ENCODE peak calls at places on chromosome 5, in ten cellular contexts. T, M, X, U, N, D, J, Z, Q and A are unnamed samples.

GRCh38 chr5:169944115-169944514 is 36.2 kb downstream of the INSYN2B start:
- DNase-seq in U (no peak), X (no peak), Q (peak; percentile 53), D (no peak), J (no peak), T (no peak), M (no peak), Z (no peak), N (no peak), A (no peak)

GRCh38 chr5:174505621-174506020 is 218.8 kb upstream of the MSX2 start:
- DNase-seq in U (no peak), Z (no peak), Q (no peak), M (no peak), J (peak; percentile 60), T (no peak), N (no peak), D (no peak), X (no peak), A (no peak)

GRCh38 chr5:34045996-34046395 is 3.0 kb upstream of the C1QTNF3 start:
- DNase-seq in D (peak; percentile 38), M (no peak), N (no peak), X (no peak), Q (no peak), Z (no peak), J (peak; percentile 82), T (no peak), U (no peak), A (no peak)

GRCh38 chr5:123371575-123372179 is 51.5 kb downstream of the CEP120 start:
- DNase-seq in M (peak; percentile 78), D (peak; percentile 22), U (peak; percentile 87), J (peak; percentile 7), X (peak; percentile 37), N (peak; percentile 71), Q (no peak), Z (peak; percentile 56), T (no peak), A (peak; percentile 65)

GRCh38 chr5:131167615-131168014 is 2.6 kb upstream of the HINT1 start:
- DNase-seq in Q (no peak), T (no peak), U (no peak), Z (no peak), J (no peak), D (no peak), N (no peak), X (no peak), M (no peak), A (no peak)

GRCh38 chr5:15475365-15475764 is 24.6 kb upstream of the FBXL7 start:
- DNase-seq in M (no peak), U (no peak), X (no peak), Z (no peak), Q (no peak), J (no peak), D (no peak), T (no peak), N (no peak), A (no peak)

GRCh38 chr5:146903789-146904188 is 25.2 kb upstream of the PPP2R2B start:
- DNase-seq in J (no peak), U (no peak), N (no peak), Q (no peak), T (no peak), M (no peak), Z (no peak), X (no peak), D (no peak), A (no peak)

GRCh38 chr5:53303105-53303504 is 177.3 kb upstream of the FST start:
- DNase-seq in X (no peak), D (no peak), M (no peak), T (no peak), U (no peak), Z (no peak), N (no peak), J (peak; percentile 88), Q (no peak), A (no peak)

GRCh38 chr5:145752534-145752933 is 82.6 kb downstream of the PRELID2 start:
- DNase-seq in X (no peak), J (no peak), N (no peak), Q (no peak), D (no peak), Z (no peak), M (no peak), T (no peak), U (no peak), A (no peak)

GRCh38 chr5:90803891-90804290 is 245.3 kb downstream of the ADGRV1 start:
- DNase-seq in D (no peak), M (no peak), T (no peak), U (no peak), X (no peak), N (no peak), Z (no peak), Q (no peak), J (no peak), A (no peak)

GRCh38 chr5:95029569-95030366 is 255.1 kb downstream of the MCTP1 start:
- DNase-seq in T (no peak), M (no peak), Q (no peak), J (no peak), X (no peak), Z (no peak), D (no peak), N (no peak), U (no peak), A (no peak)

GRCh38 chr5:68285075-68285827 is 69.7 kb downstream of the PIK3R1 start:
- DNase-seq in D (peak; percentile 82), M (no peak), J (no peak), X (no peak), U (no peak), Z (no peak), N (no peak), T (no peak), Q (no peak), A (no peak)

GRCh38 chr5:155700333-155700732 is 626.6 kb upstream of the SGCD start:
- DNase-seq in J (no peak), M (peak; percentile 61), T (no peak), U (peak; percentile 72), Z (no peak), X (no peak), Q (no peak), D (no peak), N (no peak), A (no peak)

GRCh38 chr5:40410231-40410861 is 269.4 kb upstream of the PTGER4 start:
- DNase-seq in Z (no peak), U (no peak), D (no peak), T (no peak), J (peak; percentile 49), N (no peak), M (no peak), X (no peak), Q (no peak), A (no peak)

GRCh38 chr5:8329773-8330172 is 460.8 kb downstream of the MTRR start:
- DNase-seq in J (peak; percentile 48), Z (no peak), D (no peak), M (no peak), X (no peak), T (no peak), Q (no peak), U (no peak), N (no peak), A (no peak)

GRCh38 chr5:2929779-2930178 is 178.3 kb upstream of the IRX2 start:
- DNase-seq in U (no peak), D (no peak), T (no peak), Q (no peak), X (no peak), N (no peak), M (no peak), J (no peak), Z (peak; percentile 24), A (no peak)

GRCh38 chr5:137667341-137667740 is 68.5 kb downstream of the KLHL3 start:
- DNase-seq in J (peak; percentile 26), Z (no peak), M (no peak), X (no peak), N (no peak), U (no peak), Q (no peak), T (no peak), D (no peak), A (no peak)

GRCh38 chr5:140328036-140328764 is 18.2 kb downstream of the HBEGF start:
- DNase-seq in U (no peak), Q (no peak), X (no peak), D (peak; percentile 55), Z (no peak), J (no peak), M (no peak), N (no peak), T (no peak), A (no peak)

GRCh38 chr5:132267931-132268501 is 10.5 kb downstream of the PDLIM4 start:
- DNase-seq in T (no peak), U (no peak), Z (no peak), J (no peak), N (no peak), X (no peak), D (peak; percentile 68), Q (peak; percentile 84), M (no peak), A (no peak)
- H3K36me3 ChIP-seq in T (no peaks in the 10 kb centered on the region), U (peaks cover 4% of the 10 kb centered on the region), Z (no peaks in the 10 kb centered on the region), J (peaks cover 66% of the 10 kb centered on the region), N (peaks cover 61% of the 10 kb centered on the region), X (no peaks in the 10 kb centered on the region), D (no peaks in the 10 kb centered on the region), Q (no peaks in the 10 kb centered on the region), M (no peaks in the 10 kb centered on the region), A (no peaks in the 10 kb centered on the region)

DNA sequence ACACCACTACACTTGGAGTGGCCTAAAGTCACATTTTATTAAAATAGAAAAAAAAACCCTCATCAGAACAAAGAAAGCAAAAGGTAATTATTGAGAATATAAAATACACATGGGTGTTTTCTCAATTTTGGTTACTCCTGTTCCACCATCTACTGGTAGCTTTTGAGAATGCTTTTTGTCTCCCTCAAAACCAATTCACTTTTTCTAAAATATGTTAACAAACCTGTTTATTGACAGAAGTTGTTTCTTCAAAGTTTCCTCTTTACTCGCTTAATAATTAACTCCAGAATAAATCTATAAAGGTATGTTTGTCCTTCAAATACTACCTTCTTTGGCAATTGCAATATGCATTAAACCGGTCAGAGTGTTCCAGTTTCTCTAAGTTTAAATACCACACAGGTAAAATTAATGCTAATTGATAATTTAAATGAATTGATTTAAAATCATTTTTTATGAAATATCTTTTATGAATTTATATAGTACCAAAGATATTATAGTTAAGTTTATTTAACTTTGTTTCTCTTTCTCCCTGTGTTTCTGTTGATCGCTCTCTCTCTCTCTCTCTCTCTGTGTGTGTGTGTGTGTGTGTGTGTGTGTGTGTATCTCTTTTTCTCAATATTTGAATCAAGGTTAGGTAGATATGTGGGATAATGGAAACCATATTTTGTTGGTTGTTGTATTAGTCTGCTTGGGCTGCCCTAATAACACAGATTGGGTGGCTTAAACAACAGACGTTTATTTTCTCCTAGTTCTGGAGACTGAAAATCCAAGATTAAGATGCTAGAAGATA is 487.4 kb downstream of the PRDM9 start:
- DNase-seq in M (peak; percentile 27), J (no peak), T (no peak), Z (no peak), X (no peak), D (peak; percentile 2), N (no peak), U (no peak), Q (no peak), A (no peak)
- TF ChIP-seq CTCF in M (peak; percentile 52), J (no peak), T (no peak), Z (no peak), X (no peak), D (no peak), N (no peak), U (peak; percentile 75), Q (no peak), A (no peak)

GRCh38 chr5:138807182-138807581 is 54.0 kb downstream of the CTNNA1 start:
- DNase-seq in U (no peak), D (no peak), Q (no peak), X (no peak), T (no peak), Z (no peak), M (no peak), J (no peak), N (no peak), A (no peak)
- H3K36me3 ChIP-seq in U (peaks cover 53% of the 10 kb centered on the region), D (peaks cover 14% of the 10 kb centered on the region), Q (no peaks in the 10 kb centered on the region), X (no peaks in the 10 kb centered on the region), T (peaks cover 4% of the 10 kb centered on the region), Z (peaks cover 13% of the 10 kb centered on the region), M (peaks cover 16% of the 10 kb centered on the region), J (peaks cover 10% of the 10 kb centered on the region), N (peaks cover 6% of the 10 kb centered on the region), A (peaks cover 11% of the 10 kb centered on the region)

GRCh38 chr5:141363952-141364660 is at the start of gene PCDHGA5:
- DNase-seq in D (no peak), Z (no peak), T (no peak), N (no peak), X (no peak), Q (no peak), U (no peak), M (no peak), J (peak; percentile 40), A (no peak)
- TF ChIP-seq CTCF in D (no peak), Z (no peak), T (no peak), N (no peak), X (no peak), Q (no peak), U (no peak), M (no peak), J (peak; percentile 40), A (no peak)